ENCODE peak calls at places on chromosomes 4 and X, in four cellular contexts. One of them, this sample, is unnamed.
A peak's percentile ranks its signal among the peaks of the same experiment; 100 is the strongest.

GRCh38 chr4:6892909-6893202 is 16.8 kb upstream of the TBC1D14 start:
- DNase-seq in foreskin fibroblast: no peak
- DNase-seq in CD4-positive, alpha-beta memory T cell: no peak
- DNase-seq in choroid plexus epithelial cell: no peak
- DNase-seq in this sample: no peak

GRCh38 chr4:770022-770421 is 55.9 kb downstream of the CPLX1 start:
- DNase-seq in foreskin fibroblast: no peak
- DNase-seq in CD4-positive, alpha-beta memory T cell: no peak
- DNase-seq in choroid plexus epithelial cell: no peak
- DNase-seq in this sample: no peak

GRCh38 chr4:1105067-1105466 is 8.3 kb downstream of the RNF212 start:
- DNase-seq in foreskin fibroblast: no peak
- DNase-seq in CD4-positive, alpha-beta memory T cell: no peak
- DNase-seq in choroid plexus epithelial cell: no peak
- DNase-seq in this sample: no peak

GRCh38 chr4:47032405-47033106 is 1.2 kb downstream of the GABRB1 start:
- DNase-seq in foreskin fibroblast: peak; percentile 1
- DNase-seq in CD4-positive, alpha-beta memory T cell: peak; percentile 38
- DNase-seq in choroid plexus epithelial cell: peak; percentile 65
- DNase-seq in this sample: no peak

GRCh38 chr4:25070512-25070911 is 39.8 kb upstream of the LGI2 start:
- DNase-seq in foreskin fibroblast: no peak
- DNase-seq in CD4-positive, alpha-beta memory T cell: no peak
- DNase-seq in choroid plexus epithelial cell: no peak
- DNase-seq in this sample: no peak

GRCh38 chr4:73894021-73894420 is 24.8 kb downstream of the CXCL1 start:
- DNase-seq in foreskin fibroblast: peak; percentile 46
- DNase-seq in CD4-positive, alpha-beta memory T cell: no peak
- DNase-seq in choroid plexus epithelial cell: peak; percentile 68
- DNase-seq in this sample: no peak

GRCh38 chr4:53696956-53697685 is 105.8 kb upstream of the LNX1 start:
- DNase-seq in foreskin fibroblast: no peak
- DNase-seq in CD4-positive, alpha-beta memory T cell: no peak
- DNase-seq in choroid plexus epithelial cell: no peak
- DNase-seq in this sample: no peak

GRCh38 chrX:9465380-9466114 is 689 bp downstream of the TBL1X start:
- DNase-seq in foreskin fibroblast: peak; percentile 11
- DNase-seq in CD4-positive, alpha-beta memory T cell: peak; percentile 35
- DNase-seq in choroid plexus epithelial cell: no peak
- DNase-seq in this sample: no peak

GRCh38 chr4:185249105-185249504 is 39.7 kb downstream of the SNX25 start:
- DNase-seq in foreskin fibroblast: no peak
- DNase-seq in CD4-positive, alpha-beta memory T cell: no peak
- DNase-seq in choroid plexus epithelial cell: no peak
- DNase-seq in this sample: no peak

GRCh38 chrX:13650318-13650717 is 2.6 kb upstream of the TCEANC start:
- DNase-seq in foreskin fibroblast: no peak
- DNase-seq in CD4-positive, alpha-beta memory T cell: no peak
- DNase-seq in choroid plexus epithelial cell: no peak
- DNase-seq in this sample: no peak

GRCh38 chrX:19514791-19515614 is at the start of gene MAP3K15:
- DNase-seq in foreskin fibroblast: no peak
- DNase-seq in CD4-positive, alpha-beta memory T cell: no peak
- DNase-seq in choroid plexus epithelial cell: no peak
- DNase-seq in this sample: no peak

GRCh38 chr4:153788064-153788418 is 842 bp downstream of the SFRP2 start:
- DNase-seq in foreskin fibroblast: no peak
- DNase-seq in CD4-positive, alpha-beta memory T cell: no peak
- DNase-seq in choroid plexus epithelial cell: no peak
- DNase-seq in this sample: no peak
- H3K4me3 ChIP-seq in foreskin fibroblast: peak overlapping the region; percentile 57
- H3K4me3 ChIP-seq in CD4-positive, alpha-beta memory T cell: no peak overlapping the region
- H3K4me3 ChIP-seq in choroid plexus epithelial cell: no peak overlapping the region
- H3K4me3 ChIP-seq in this sample: peak overlapping the region; percentile 46

DNA sequence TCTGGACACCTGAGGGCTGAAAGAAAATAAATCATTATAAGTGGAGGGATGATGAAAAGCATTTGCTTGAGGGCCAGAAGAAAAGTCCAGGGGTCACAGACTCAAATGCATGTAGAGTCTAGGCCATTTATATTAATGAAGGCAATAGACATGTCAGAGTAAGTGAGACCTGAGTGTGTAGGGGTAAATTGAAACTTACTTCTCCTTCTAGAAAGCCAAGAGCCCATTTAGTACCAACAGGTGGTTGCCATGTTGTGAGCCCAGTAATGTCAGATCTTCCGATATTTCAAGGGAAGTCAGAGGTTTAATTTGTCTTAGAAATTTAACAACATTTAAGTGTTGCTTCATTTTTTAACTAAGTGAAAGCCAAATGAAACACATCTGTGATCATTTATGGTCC is 166.1 kb upstream of the SLIT2 start:
- DNase-seq in foreskin fibroblast: no peak
- DNase-seq in CD4-positive, alpha-beta memory T cell: no peak
- DNase-seq in choroid plexus epithelial cell: no peak
- DNase-seq in this sample: no peak
- H3K4me3 ChIP-seq in foreskin fibroblast: no peak overlapping the region
- H3K4me3 ChIP-seq in CD4-positive, alpha-beta memory T cell: no peak overlapping the region
- H3K4me3 ChIP-seq in choroid plexus epithelial cell: no peak overlapping the region
- H3K4me3 ChIP-seq in this sample: no peak overlapping the region

GRCh38 chr4:113146876-113147358 is 97.5 kb downstream of the ANK2 start:
- DNase-seq in foreskin fibroblast: no peak
- DNase-seq in CD4-positive, alpha-beta memory T cell: no peak
- DNase-seq in choroid plexus epithelial cell: peak; percentile 28
- DNase-seq in this sample: no peak
- H3K4me3 ChIP-seq in foreskin fibroblast: peak overlapping the region; percentile 53
- H3K4me3 ChIP-seq in CD4-positive, alpha-beta memory T cell: no peak overlapping the region
- H3K4me3 ChIP-seq in choroid plexus epithelial cell: peak overlapping the region; percentile 43
- H3K4me3 ChIP-seq in this sample: no peak overlapping the region

GRCh38 chr4:165301833-165302232 is 25.6 kb upstream of the MSMO1 start:
- DNase-seq in foreskin fibroblast: no peak
- DNase-seq in CD4-positive, alpha-beta memory T cell: no peak
- DNase-seq in choroid plexus epithelial cell: peak; percentile 75
- DNase-seq in this sample: no peak
- H3K4me3 ChIP-seq in foreskin fibroblast: peak overlapping the region; percentile 30
- H3K4me3 ChIP-seq in CD4-positive, alpha-beta memory T cell: peak overlapping the region; percentile 15
- H3K4me3 ChIP-seq in choroid plexus epithelial cell: peak overlapping the region; percentile 45
- H3K4me3 ChIP-seq in this sample: peak overlapping the region; percentile 17

DNA sequence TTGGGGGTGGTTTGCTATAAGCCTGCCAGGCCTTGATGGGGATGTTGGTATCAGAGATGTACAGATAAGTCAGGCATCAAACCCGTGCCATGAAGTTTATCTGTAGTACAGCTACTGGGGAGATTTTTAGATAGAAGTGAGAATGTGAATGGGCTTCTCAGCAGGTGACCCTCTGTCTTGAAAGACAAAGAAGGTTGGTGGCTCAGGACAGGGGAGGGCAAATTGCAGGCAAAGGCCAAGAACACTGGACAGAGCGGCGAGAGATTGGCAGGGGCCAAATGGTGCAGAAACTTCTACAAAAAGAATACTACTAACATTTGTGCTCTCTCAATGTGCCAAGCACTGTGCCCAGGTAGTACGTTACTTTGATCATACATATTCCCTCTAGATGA is 1.9 kb upstream of the PIM2 start:
- DNase-seq in foreskin fibroblast: no peak
- DNase-seq in CD4-positive, alpha-beta memory T cell: no peak
- DNase-seq in choroid plexus epithelial cell: no peak
- DNase-seq in this sample: no peak
- H3K4me3 ChIP-seq in foreskin fibroblast: no peak overlapping the region
- H3K4me3 ChIP-seq in CD4-positive, alpha-beta memory T cell: peak overlapping the region; percentile 73
- H3K4me3 ChIP-seq in choroid plexus epithelial cell: no peak overlapping the region
- H3K4me3 ChIP-seq in this sample: no peak overlapping the region

This sample was measured in skeletal muscle cell.